ENCODE peak calls at places on chromosomes 1 and 21, in ten cellular contexts. L is NCI-H524; W is cardiac muscle cell; G is smooth muscle cell of the brain vasculature; C is RPMI7951; Q is Right ventricle myocardium superior; I is NCI-H1105 treated with DMSO at 0.1 percent for 48 hours; X is activated naive CD8-positive, alpha-beta T cell treated with anti-CD3 and anti-CD28 coated beads, Interleukin-2, amount 50 U/mL, for 24 hours; Y is Right ventricle myocardium inferior; M is fibroblast of pulmonary artery. R is an unnamed sample.

GRCh38 chr1:3803905-3804626 is 7.8 kb upstream of the LRRC47 start:
- DNase-seq in C (peak), W (peak), Q (no peak), I (no peak), X (no peak), G (no peak), M (peak), Y (no peak), L (no peak), R (no peak)

GRCh38 chr1:119286587-119287181 is 81.9 kb upstream of the HAO2 start:
- DNase-seq in X (peak), Q (no peak), Y (no peak), L (peak), I (peak), W (peak), C (peak), M (peak), G (no peak), R (no peak)

GRCh38 chr1:226827458-226827857 is 43.0 kb upstream of the PSEN2 start:
- DNase-seq in G (no peak), M (peak), Y (peak), W (peak), X (peak), Q (peak), I (no peak), L (no peak), C (no peak), R (peak)

GRCh38 chr1:92291372-92291999 is 7.3 kb downstream of the GLMN start:
- DNase-seq in G (peak), Q (no peak), C (peak), Y (no peak), M (peak), X (no peak), L (peak), I (peak), W (peak), R (no peak)

GRCh38 chr1:227268943-227269342 is 49.3 kb downstream of the CDC42BPA start:
- DNase-seq in I (peak), W (peak), Y (no peak), Q (no peak), M (peak), X (no peak), C (no peak), G (no peak), L (no peak), R (no peak)

GRCh38 chr1:208155243-208155642 is 88.9 kb downstream of the PLXNA2 start:
- DNase-seq in M (no peak), C (no peak), G (no peak), L (no peak), X (no peak), Y (no peak), Q (no peak), W (no peak), I (peak), R (no peak)

GRCh38 chr1:41689139-41689538 is 204.7 kb upstream of the EDN2 start:
- DNase-seq in X (no peak), C (no peak), L (no peak), Q (no peak), I (no peak), M (no peak), W (no peak), G (no peak), Y (no peak), R (no peak)

GRCh38 chr1:182430263-182431068 is 19.5 kb upstream of the RGSL1 start:
- DNase-seq in Y (no peak), W (peak), I (no peak), X (peak), Q (no peak), M (peak), G (no peak), C (peak), L (no peak), R (no peak)

GRCh38 chr1:22245100-22245650 is 102.3 kb upstream of the WNT4 start:
- DNase-seq in X (no peak), Y (no peak), M (no peak), Q (no peak), I (no peak), C (no peak), G (no peak), W (no peak), L (no peak), R (no peak)

GRCh38 chr1:117481410-117481809 is 114.2 kb downstream of the MAN1A2 start:
- DNase-seq in G (no peak), Q (no peak), C (no peak), M (no peak), Y (no peak), X (no peak), L (no peak), W (no peak), I (no peak), R (no peak)

GRCh38 chr21:45993210-45994085 is 11.9 kb downstream of the COL6A1 start:
- DNase-seq in C (no peak), G (no peak), Y (peak), W (no peak), I (no peak), Q (peak), L (no peak), M (no peak), X (no peak), R (peak)

GRCh38 chr1:175077356-175078030 is 9.9 kb downstream of the TNN start:
- DNase-seq in C (no peak), Q (no peak), G (no peak), L (no peak), W (no peak), Y (no peak), X (no peak), M (no peak), I (no peak), R (no peak)

GRCh38 chr1:17419626-17420328 is 19.7 kb downstream of the RCC2 start:
- DNase-seq in M (peak), Y (peak), L (peak), X (peak), G (no peak), C (peak), W (peak), Q (peak), I (no peak), R (peak)

GRCh38 chr1:82090104-82090503 is 289.4 kb downstream of the ADGRL2 start:
- DNase-seq in I (no peak), L (peak), Y (no peak), X (no peak), M (peak), G (no peak), Q (no peak), C (no peak), W (peak), R (no peak)

GRCh38 chr1:109240158-109241152 is 8.9 kb upstream of the CELSR2 start:
- DNase-seq in C (peak), W (peak), I (peak), G (no peak), L (no peak), M (peak), Q (peak), Y (peak), X (no peak), R (peak)

GRCh38 chr1:204991342-204991844 is 51.6 kb upstream of the CNTN2 start:
- DNase-seq in X (no peak), Q (no peak), L (peak), G (no peak), M (no peak), C (no peak), W (no peak), I (no peak), Y (no peak), R (no peak)

GRCh38 chr1:45327644-45328515 is 1.2 kb downstream of the HPDL start:
- DNase-seq in G (no peak), L (peak), I (no peak), Q (no peak), W (no peak), X (no peak), Y (no peak), C (no peak), M (no peak), R (no peak)

GRCh38 chr1:14420686-14421085 is 177.8 kb upstream of the KAZN start:
- DNase-seq in M (no peak), Y (no peak), C (no peak), L (no peak), G (no peak), I (no peak), W (no peak), Q (no peak), X (no peak), R (no peak)

GRCh38 chr1:64077281-64077940 is 126.0 kb upstream of the UBE2U start:
- DNase-seq in C (peak), W (no peak), I (no peak), Y (no peak), L (no peak), Q (no peak), X (no peak), G (no peak), M (no peak), R (no peak)

GRCh38 chr1:48526045-48526714 is 54.2 kb upstream of the SPATA6 start:
- DNase-seq in I (peak), Y (no peak), Q (no peak), X (no peak), G (no peak), L (peak), M (peak), C (peak), W (peak), R (no peak)

GRCh38 chr1:106768501-106768900 is 288.0 kb upstream of the PRMT6 start:
- DNase-seq in W (peak), L (no peak), Q (no peak), Y (no peak), G (no peak), C (no peak), M (peak), X (no peak), I (no peak), R (no peak)

GRCh38 chr1:25694167-25694566 is 77.6 kb downstream of the MAN1C1 start:
- DNase-seq in W (no peak), L (peak), G (no peak), C (no peak), I (no peak), M (no peak), X (no peak), Y (no peak), Q (no peak), R (no peak)

GRCh38 chr1:241610056-241610815 is 29.9 kb downstream of the CHML start:
- DNase-seq in L (no peak), W (peak), G (no peak), M (peak), Q (no peak), C (peak), X (no peak), Y (no peak), I (peak), R (no peak)

GRCh38 chr1:108016451-108016920 is 51.5 kb upstream of the VAV3 start:
- DNase-seq in G (no peak), W (peak), Q (no peak), C (peak), M (peak), L (peak), Y (no peak), I (no peak), X (no peak), R (peak)

GRCh38 chr1:47564570-47564969 is 126.7 kb downstream of the FOXD2 start:
- DNase-seq in G (no peak), M (no peak), Y (no peak), Q (no peak), L (no peak), I (no peak), C (no peak), W (no peak), X (no peak), R (no peak)

GRCh38 chr1:150981177-150981804 is 801 bp upstream of the ANXA9 start:
- DNase-seq in I (peak), Q (peak), M (no peak), Y (no peak), G (no peak), W (no peak), L (peak), C (no peak), X (no peak), R (no peak)

GRCh38 chr1:25107643-25108010 is 124.7 kb downstream of the SYF2 start:
- DNase-seq in G (no peak), X (no peak), C (no peak), Q (no peak), L (no peak), W (no peak), M (no peak), I (no peak), Y (peak), R (no peak)

GRCh38 chr1:207815913-207816312 is 64.1 kb downstream of the CD46 start:
- DNase-seq in X (peak), I (no peak), M (no peak), Y (no peak), L (no peak), Q (no peak), C (peak), W (no peak), G (no peak), R (no peak)

GRCh38 chr1:10784998-10785854 is 11.2 kb downstream of the CASZ1 start:
- DNase-seq in M (no peak), C (no peak), L (no peak), G (no peak), Y (no peak), I (no peak), W (no peak), X (no peak), Q (no peak), R (no peak)

GRCh38 chr1:203290261-203291089 is 14.8 kb upstream of the BTG2 start:
- DNase-seq in W (peak), C (no peak), M (peak), L (peak), G (no peak), Q (peak), I (peak), Y (peak), X (peak), R (peak)

R was measured in heart right ventricle.